ENCODE peak calls at places on chromosomes 4 and X, in seven cellular contexts. One of them, this sample, is unnamed.

GRCh38 chr4:52729586-52729985 is 21.6 kb downstream of the ERVMER34-1 start:
- DNase-seq in K562: no peak
- DNase-seq in HepG2: no peak
- DNase-seq in H1: no peak
- DNase-seq in SK-N-SH: no peak
- DNase-seq in HCT116: no peak
- DNase-seq in GM12878: no peak
- DNase-seq in this sample: no peak

GRCh38 chr4:13548059-13548983 is 4.0 kb upstream of the NKX3-2 start:
- DNase-seq in K562: no peak
- DNase-seq in HepG2: no peak
- DNase-seq in H1: no peak
- DNase-seq in SK-N-SH: peak
- DNase-seq in HCT116: no peak
- DNase-seq in GM12878: no peak
- DNase-seq in this sample: no peak

GRCh38 chr4:31998807-31999206 is 1278.6 kb downstream of the PCDH7 start:
- DNase-seq in K562: no peak
- DNase-seq in HepG2: no peak
- DNase-seq in H1: no peak
- DNase-seq in SK-N-SH: no peak
- DNase-seq in HCT116: no peak
- DNase-seq in GM12878: no peak
- DNase-seq in this sample: no peak

GRCh38 chr4:106569151-106570029 is 200.8 kb upstream of the GIMD1 start:
- DNase-seq in K562: no peak
- DNase-seq in HepG2: no peak
- DNase-seq in H1: no peak
- DNase-seq in SK-N-SH: no peak
- DNase-seq in HCT116: no peak
- DNase-seq in GM12878: no peak
- DNase-seq in this sample: no peak

GRCh38 chr4:158667651-158668198 is 4.0 kb downstream of the C4orf46 start:
- DNase-seq in K562: peak
- DNase-seq in HepG2: peak
- DNase-seq in H1: no peak
- DNase-seq in SK-N-SH: peak
- DNase-seq in HCT116: no peak
- DNase-seq in GM12878: no peak
- DNase-seq in this sample: peak

GRCh38 chrX:21658746-21659145 is 616 bp upstream of the KLHL34 start:
- DNase-seq in K562: no peak
- DNase-seq in HepG2: no peak
- DNase-seq in H1: no peak
- DNase-seq in SK-N-SH: no peak
- DNase-seq in HCT116: no peak
- DNase-seq in GM12878: no peak
- DNase-seq in this sample: no peak

GRCh38 chrX:152139589-152139988 is 1.2 kb upstream of the MAGEA10 start:
- DNase-seq in K562: no peak
- DNase-seq in HepG2: no peak
- DNase-seq in H1: no peak
- DNase-seq in SK-N-SH: no peak
- DNase-seq in HCT116: no peak
- DNase-seq in GM12878: no peak
- DNase-seq in this sample: no peak

GRCh38 chr4:125714845-125715244 is 400.1 kb downstream of the FAT4 start:
- DNase-seq in K562: no peak
- DNase-seq in HepG2: no peak
- DNase-seq in H1: no peak
- DNase-seq in SK-N-SH: no peak
- DNase-seq in HCT116: no peak
- DNase-seq in GM12878: no peak
- DNase-seq in this sample: no peak

GRCh38 chr4:142405021-142405991 is 440.8 kb downstream of the INPP4B start:
- DNase-seq in K562: no peak
- DNase-seq in HepG2: no peak
- DNase-seq in H1: no peak
- DNase-seq in SK-N-SH: no peak
- DNase-seq in HCT116: no peak
- DNase-seq in GM12878: peak
- DNase-seq in this sample: no peak

GRCh38 chrX:119984652-119985051 is 41.1 kb upstream of the NKAP start:
- DNase-seq in K562: no peak
- DNase-seq in HepG2: no peak
- DNase-seq in H1: no peak
- DNase-seq in SK-N-SH: no peak
- DNase-seq in HCT116: no peak
- DNase-seq in GM12878: no peak
- DNase-seq in this sample: no peak

GRCh38 chr4:35105486-35105885 is 1138.8 kb downstream of the ARAP2 start:
- DNase-seq in K562: no peak
- DNase-seq in HepG2: no peak
- DNase-seq in H1: no peak
- DNase-seq in SK-N-SH: no peak
- DNase-seq in HCT116: no peak
- DNase-seq in GM12878: no peak
- DNase-seq in this sample: no peak

GRCh38 chr4:16721618-16722291 is 176.7 kb downstream of the LDB2 start:
- DNase-seq in K562: no peak
- DNase-seq in HepG2: peak
- DNase-seq in H1: no peak
- DNase-seq in SK-N-SH: no peak
- DNase-seq in HCT116: no peak
- DNase-seq in GM12878: no peak
- DNase-seq in this sample: no peak

GRCh38 chr4:108159845-108160244 is 8.9 kb downstream of the LEF1 start:
- DNase-seq in K562: no peak
- DNase-seq in HepG2: no peak
- DNase-seq in H1: no peak
- DNase-seq in SK-N-SH: no peak
- DNase-seq in HCT116: no peak
- DNase-seq in GM12878: no peak
- DNase-seq in this sample: no peak

GRCh38 chr4:102172341-102172740 is 172.9 kb downstream of the SLC39A8 start:
- DNase-seq in K562: no peak
- DNase-seq in HepG2: no peak
- DNase-seq in H1: no peak
- DNase-seq in SK-N-SH: no peak
- DNase-seq in HCT116: no peak
- DNase-seq in GM12878: no peak
- DNase-seq in this sample: no peak

GRCh38 chr4:112213091-112213490 is 18.5 kb upstream of the AP1AR start:
- DNase-seq in K562: no peak
- DNase-seq in HepG2: peak
- DNase-seq in H1: no peak
- DNase-seq in SK-N-SH: no peak
- DNase-seq in HCT116: no peak
- DNase-seq in GM12878: no peak
- DNase-seq in this sample: no peak

GRCh38 chr4:87499415-87500106 is 29.6 kb downstream of the SPARCL1 start:
- DNase-seq in K562: no peak
- DNase-seq in HepG2: no peak
- DNase-seq in H1: no peak
- DNase-seq in SK-N-SH: no peak
- DNase-seq in HCT116: no peak
- DNase-seq in GM12878: no peak
- DNase-seq in this sample: no peak

GRCh38 chr4:76301068-76301774 is 5.3 kb upstream of the STBD1 start:
- DNase-seq in K562: peak
- DNase-seq in HepG2: peak
- DNase-seq in H1: no peak
- DNase-seq in SK-N-SH: no peak
- DNase-seq in HCT116: peak
- DNase-seq in GM12878: peak
- DNase-seq in this sample: peak

DNA sequence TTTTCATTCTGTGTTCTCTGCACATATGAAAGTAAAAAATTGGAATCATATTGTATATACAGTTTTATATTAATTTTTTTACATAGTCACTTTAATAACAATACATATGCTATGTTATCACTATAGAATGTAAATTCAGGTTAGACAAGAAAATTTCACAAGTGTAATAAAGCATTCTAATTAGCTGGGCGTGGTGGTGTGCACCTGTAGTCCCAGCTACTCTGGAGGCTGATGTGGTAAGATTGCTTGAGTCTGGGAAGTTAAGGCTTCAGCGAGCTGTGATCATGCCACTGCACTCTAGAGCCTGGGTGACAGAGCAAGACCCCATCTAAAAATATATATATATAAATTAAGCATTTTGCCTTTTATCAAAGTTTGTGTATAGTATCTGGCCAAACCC is 95.7 kb downstream of the ANXA3 start:
- DNase-seq in K562: no peak
- DNase-seq in HepG2: no peak
- DNase-seq in H1: no peak
- DNase-seq in SK-N-SH: no peak
- DNase-seq in HCT116: no peak
- DNase-seq in GM12878: no peak
- DNase-seq in this sample: no peak
- TF ChIP-seq SIN3A in K562: no peak
- TF ChIP-seq SIN3A in HepG2: no peak
- TF ChIP-seq SIN3A in H1: no peak
- TF ChIP-seq SIN3A in SK-N-SH: no peak
- TF ChIP-seq SIN3A in HCT116: no peak
- TF ChIP-seq SIN3A in GM12878: no peak
- TF ChIP-seq SIN3A in this sample: no peak

DNA sequence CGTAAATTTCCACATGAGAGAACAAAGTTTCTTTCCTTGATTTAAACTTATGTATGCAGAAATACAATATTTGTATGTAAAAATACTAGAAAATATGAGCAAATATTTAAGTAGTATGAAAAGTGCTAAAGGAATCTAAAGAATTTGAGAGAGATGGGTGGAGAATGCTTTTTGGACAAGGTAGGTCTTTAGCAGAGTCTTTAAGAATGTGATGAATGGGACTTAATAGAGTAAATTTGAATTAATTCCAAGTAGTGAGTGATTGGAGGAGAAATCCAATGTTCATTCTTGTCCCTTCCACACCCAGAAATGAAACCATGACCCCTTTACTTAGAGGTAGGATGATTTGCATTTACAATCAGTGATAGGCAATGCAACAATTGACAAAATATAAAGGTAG is 570.9 kb upstream of the ZFP42 start:
- DNase-seq in K562: no peak
- DNase-seq in HepG2: no peak
- DNase-seq in H1: no peak
- DNase-seq in SK-N-SH: no peak
- DNase-seq in HCT116: no peak
- DNase-seq in GM12878: no peak
- DNase-seq in this sample: no peak
- TF ChIP-seq SIN3A in K562: no peak
- TF ChIP-seq SIN3A in HepG2: no peak
- TF ChIP-seq SIN3A in H1: no peak
- TF ChIP-seq SIN3A in SK-N-SH: no peak
- TF ChIP-seq SIN3A in HCT116: no peak
- TF ChIP-seq SIN3A in GM12878: no peak
- TF ChIP-seq SIN3A in this sample: no peak

DNA sequence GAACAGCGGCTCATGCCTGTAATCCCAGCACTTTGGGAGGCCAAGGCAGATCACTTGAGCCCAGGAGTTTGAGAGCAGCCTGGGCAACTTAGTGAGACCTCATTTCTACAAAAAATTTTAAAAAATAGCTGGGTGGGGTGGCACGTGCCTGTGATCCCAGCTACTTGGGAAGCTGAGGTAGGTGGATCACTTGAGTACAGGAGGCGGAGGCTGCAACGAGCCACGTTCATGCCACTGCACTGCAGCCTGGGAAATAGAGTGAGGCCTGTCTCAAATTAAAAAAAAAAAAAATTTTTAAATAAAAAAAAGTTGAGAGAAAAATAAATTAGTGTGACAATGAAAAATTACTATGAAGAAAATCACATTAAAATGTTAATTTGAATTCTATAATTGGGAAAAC is 10.5 kb downstream of the VEGFC start:
- DNase-seq in K562: no peak
- DNase-seq in HepG2: no peak
- DNase-seq in H1: no peak
- DNase-seq in SK-N-SH: no peak
- DNase-seq in HCT116: no peak
- DNase-seq in GM12878: no peak
- DNase-seq in this sample: no peak
- TF ChIP-seq SIN3A in K562: no peak
- TF ChIP-seq SIN3A in HepG2: no peak
- TF ChIP-seq SIN3A in H1: no peak
- TF ChIP-seq SIN3A in SK-N-SH: no peak
- TF ChIP-seq SIN3A in HCT116: no peak
- TF ChIP-seq SIN3A in GM12878: no peak
- TF ChIP-seq SIN3A in this sample: no peak

DNA sequence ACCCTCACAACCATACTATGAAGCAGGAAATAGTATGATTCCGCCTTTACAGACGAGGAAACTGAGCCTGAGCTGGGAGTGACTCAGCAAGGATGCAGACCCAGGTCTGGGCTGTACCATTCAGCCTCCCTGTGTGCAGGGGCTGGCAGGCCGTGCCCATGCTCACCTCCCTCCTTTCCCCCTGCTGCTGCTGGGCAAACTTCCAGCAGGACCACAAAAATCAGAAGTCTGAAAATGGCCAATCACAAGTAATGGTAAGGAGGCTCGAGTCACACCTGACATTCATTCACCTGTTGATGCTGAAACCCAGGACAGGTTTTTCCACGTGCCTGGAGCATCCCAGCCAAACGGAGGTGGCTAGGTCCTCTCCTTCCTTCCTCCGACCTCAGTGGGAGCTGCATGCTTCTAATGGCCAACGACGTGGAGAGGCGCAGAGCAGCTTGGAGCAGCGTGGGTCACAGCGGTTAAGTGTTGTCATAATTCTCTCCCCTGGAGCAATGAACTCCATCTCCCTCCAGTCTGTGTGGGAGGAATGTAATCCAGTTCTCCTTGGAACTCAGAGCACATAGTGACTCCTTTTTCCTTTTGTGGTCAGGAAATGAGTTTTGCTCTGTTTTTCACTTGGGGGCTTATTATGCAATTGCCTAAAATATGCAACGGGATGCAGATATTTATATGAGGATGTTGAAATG is 371.7 kb downstream of the BCOR start:
- DNase-seq in K562: no peak
- DNase-seq in HepG2: no peak
- DNase-seq in H1: no peak
- DNase-seq in SK-N-SH: peak
- DNase-seq in HCT116: no peak
- DNase-seq in GM12878: no peak
- DNase-seq in this sample: no peak
- TF ChIP-seq SIN3A in K562: no peak
- TF ChIP-seq SIN3A in HepG2: no peak
- TF ChIP-seq SIN3A in H1: no peak
- TF ChIP-seq SIN3A in SK-N-SH: no peak
- TF ChIP-seq SIN3A in HCT116: no peak
- TF ChIP-seq SIN3A in GM12878: no peak
- TF ChIP-seq SIN3A in this sample: no peak

GRCh38 chrX:23616361-23616760 is 50.9 kb upstream of the PRDX4 start:
- DNase-seq in K562: peak
- DNase-seq in HepG2: peak
- DNase-seq in H1: no peak
- DNase-seq in SK-N-SH: peak
- DNase-seq in HCT116: no peak
- DNase-seq in GM12878: no peak
- DNase-seq in this sample: no peak
- TF ChIP-seq SIN3A in K562: no peak
- TF ChIP-seq SIN3A in HepG2: no peak
- TF ChIP-seq SIN3A in H1: no peak
- TF ChIP-seq SIN3A in SK-N-SH: no peak
- TF ChIP-seq SIN3A in HCT116: no peak
- TF ChIP-seq SIN3A in GM12878: no peak
- TF ChIP-seq SIN3A in this sample: no peak